ENCODE peak calls at places on chromosomes 7 and 10, in six cellular contexts. One of them, this sample, is unnamed.

GRCh38 chr7:88218836-88219605 is 817 bp downstream of the SRI start:
- DNase-seq in tibial artery: peak; percentile 44
- DNase-seq in BE2C: peak; percentile 42
- DNase-seq in AG10803: peak; percentile 45
- DNase-seq in cardiac muscle cell: peak; percentile 71
- DNase-seq in fibroblast of lung: peak; percentile 62
- DNase-seq in this sample: peak; percentile 75

GRCh38 chr10:78545756-78546155 is 512.1 kb downstream of the RPS24 start:
- DNase-seq in AG10803: no peak
- DNase-seq in cardiac muscle cell: peak; percentile 30
- DNase-seq in tibial artery: no peak
- DNase-seq in BE2C: no peak
- DNase-seq in fibroblast of lung: no peak
- DNase-seq in this sample: no peak

GRCh38 chr10:97640868-97641811 is 669 bp downstream of the PI4K2A start:
- DNase-seq in fibroblast of lung: peak; percentile 53
- DNase-seq in tibial artery: peak; percentile 41
- DNase-seq in BE2C: peak; percentile 50
- DNase-seq in cardiac muscle cell: peak; percentile 50
- DNase-seq in AG10803: peak; percentile 63
- DNase-seq in this sample: peak; percentile 67

GRCh38 chr7:44693641-44694313 is 54.9 kb upstream of the ZMIZ2 start:
- DNase-seq in AG10803: peak; percentile 87
- DNase-seq in fibroblast of lung: peak; percentile 85
- DNase-seq in tibial artery: no peak
- DNase-seq in BE2C: no peak
- DNase-seq in cardiac muscle cell: no peak
- DNase-seq in this sample: peak; percentile 45

GRCh38 chr10:58638406-58638805 is 125.7 kb downstream of the BICC1 start:
- DNase-seq in BE2C: no peak
- DNase-seq in cardiac muscle cell: peak; percentile 30
- DNase-seq in tibial artery: no peak
- DNase-seq in AG10803: peak; percentile 58
- DNase-seq in fibroblast of lung: peak; percentile 80
- DNase-seq in this sample: no peak

GRCh38 chr10:133453516-133454203 is at the start of gene SCART1:
- DNase-seq in fibroblast of lung: no peak
- DNase-seq in AG10803: no peak
- DNase-seq in cardiac muscle cell: no peak
- DNase-seq in BE2C: no peak
- DNase-seq in tibial artery: no peak
- DNase-seq in this sample: no peak

GRCh38 chr7:65230231-65230630 is 143.4 kb upstream of the ZNF92 start:
- DNase-seq in fibroblast of lung: no peak
- DNase-seq in cardiac muscle cell: no peak
- DNase-seq in tibial artery: no peak
- DNase-seq in BE2C: no peak
- DNase-seq in AG10803: no peak
- DNase-seq in this sample: no peak

GRCh38 chr10:96984512-96985225 is 152.6 kb downstream of the LCOR start:
- DNase-seq in fibroblast of lung: no peak
- DNase-seq in AG10803: no peak
- DNase-seq in tibial artery: no peak
- DNase-seq in cardiac muscle cell: no peak
- DNase-seq in BE2C: no peak
- DNase-seq in this sample: no peak

GRCh38 chr10:72175166-72175565 is 40.6 kb upstream of the ANAPC16 start:
- DNase-seq in tibial artery: no peak
- DNase-seq in fibroblast of lung: peak; percentile 68
- DNase-seq in AG10803: peak; percentile 54
- DNase-seq in cardiac muscle cell: no peak
- DNase-seq in BE2C: no peak
- DNase-seq in this sample: no peak

GRCh38 chr10:63133787-63134557 is 844 bp downstream of the NRBF2 start:
- DNase-seq in AG10803: peak; percentile 58
- DNase-seq in cardiac muscle cell: no peak
- DNase-seq in tibial artery: peak; percentile 27
- DNase-seq in fibroblast of lung: peak; percentile 60
- DNase-seq in BE2C: no peak
- DNase-seq in this sample: no peak

GRCh38 chr7:21953766-21954165 is 8.1 kb upstream of the CDCA7L start:
- DNase-seq in cardiac muscle cell: no peak
- DNase-seq in BE2C: no peak
- DNase-seq in tibial artery: no peak
- DNase-seq in AG10803: no peak
- DNase-seq in fibroblast of lung: no peak
- DNase-seq in this sample: no peak

GRCh38 chr7:128791121-128791967 is 424 bp upstream of the CCDC136 start:
- DNase-seq in BE2C: peak; percentile 90
- DNase-seq in cardiac muscle cell: peak; percentile 74
- DNase-seq in tibial artery: peak; percentile 66
- DNase-seq in fibroblast of lung: peak; percentile 43
- DNase-seq in AG10803: peak; percentile 52
- DNase-seq in this sample: peak; percentile 77

GRCh38 chr10:10992072-10992471 is 25.6 kb upstream of the CELF2 start:
- DNase-seq in cardiac muscle cell: no peak
- DNase-seq in BE2C: no peak
- DNase-seq in tibial artery: no peak
- DNase-seq in fibroblast of lung: no peak
- DNase-seq in AG10803: no peak
- DNase-seq in this sample: no peak

GRCh38 chr7:151235091-151235787 is 3.0 kb downstream of the CHPF2 start:
- DNase-seq in tibial artery: no peak
- DNase-seq in AG10803: no peak
- DNase-seq in fibroblast of lung: no peak
- DNase-seq in cardiac muscle cell: no peak
- DNase-seq in BE2C: no peak
- DNase-seq in this sample: no peak

GRCh38 chr10:48791267-48791928 is 106.7 kb downstream of the WDFY4 start:
- DNase-seq in BE2C: no peak
- DNase-seq in tibial artery: no peak
- DNase-seq in AG10803: no peak
- DNase-seq in cardiac muscle cell: no peak
- DNase-seq in fibroblast of lung: no peak
- DNase-seq in this sample: no peak

GRCh38 chr10:7481382-7481765 is 70.5 kb upstream of the SFMBT2 start:
- DNase-seq in fibroblast of lung: peak; percentile 9
- DNase-seq in AG10803: no peak
- DNase-seq in cardiac muscle cell: no peak
- DNase-seq in tibial artery: no peak
- DNase-seq in BE2C: no peak
- DNase-seq in this sample: no peak

GRCh38 chr10:78577673-78578072 is 491.1 kb upstream of the ZMIZ1 start:
- DNase-seq in AG10803: no peak
- DNase-seq in cardiac muscle cell: no peak
- DNase-seq in BE2C: no peak
- DNase-seq in fibroblast of lung: no peak
- DNase-seq in tibial artery: no peak
- DNase-seq in this sample: no peak

GRCh38 chr7:112550468-112551060 is 69.8 kb downstream of the LSMEM1 start:
- DNase-seq in BE2C: peak; percentile 49
- DNase-seq in cardiac muscle cell: peak; percentile 49
- DNase-seq in tibial artery: no peak
- DNase-seq in AG10803: peak; percentile 70
- DNase-seq in fibroblast of lung: peak; percentile 52
- DNase-seq in this sample: no peak

GRCh38 chr7:26159243-26159642 is 7.2 kb downstream of the NFE2L3 start:
- DNase-seq in fibroblast of lung: peak; percentile 55
- DNase-seq in tibial artery: no peak
- DNase-seq in BE2C: no peak
- DNase-seq in AG10803: peak; percentile 20
- DNase-seq in cardiac muscle cell: no peak
- DNase-seq in this sample: no peak

GRCh38 chr10:119981826-119982225 is 89.3 kb downstream of the SEC23IP start:
- DNase-seq in cardiac muscle cell: no peak
- DNase-seq in fibroblast of lung: no peak
- DNase-seq in AG10803: no peak
- DNase-seq in BE2C: no peak
- DNase-seq in tibial artery: no peak
- DNase-seq in this sample: no peak

GRCh38 chr10:29067161-29067560 is 221.7 kb upstream of the LYZL1 start:
- DNase-seq in BE2C: no peak
- DNase-seq in AG10803: peak; percentile 38
- DNase-seq in tibial artery: no peak
- DNase-seq in cardiac muscle cell: peak; percentile 63
- DNase-seq in fibroblast of lung: peak; percentile 67
- DNase-seq in this sample: no peak

GRCh38 chr10:89309646-89310045 is 7.8 kb downstream of the IFIT2 start:
- DNase-seq in cardiac muscle cell: no peak
- DNase-seq in AG10803: no peak
- DNase-seq in fibroblast of lung: no peak
- DNase-seq in BE2C: no peak
- DNase-seq in tibial artery: no peak
- DNase-seq in this sample: no peak

GRCh38 chr7:99030951-99031350 is 113.0 kb downstream of the SMURF1 start:
- DNase-seq in tibial artery: peak; percentile 69
- DNase-seq in BE2C: no peak
- DNase-seq in fibroblast of lung: no peak
- DNase-seq in AG10803: peak; percentile 63
- DNase-seq in cardiac muscle cell: no peak
- DNase-seq in this sample: no peak

GRCh38 chr7:34596887-34597286 is 61.1 kb upstream of the NPSR1 start:
- DNase-seq in tibial artery: no peak
- DNase-seq in BE2C: no peak
- DNase-seq in fibroblast of lung: no peak
- DNase-seq in AG10803: peak; percentile 1
- DNase-seq in cardiac muscle cell: peak; percentile 5
- DNase-seq in this sample: no peak

GRCh38 chr10:101838416-101838970 is 5.1 kb downstream of the KCNIP2 start:
- DNase-seq in BE2C: no peak
- DNase-seq in cardiac muscle cell: peak; percentile 68
- DNase-seq in tibial artery: no peak
- DNase-seq in AG10803: no peak
- DNase-seq in fibroblast of lung: no peak
- DNase-seq in this sample: peak; percentile 16

GRCh38 chr10:101837753-101838152 is 5.8 kb downstream of the KCNIP2 start:
- DNase-seq in BE2C: no peak
- DNase-seq in cardiac muscle cell: no peak
- DNase-seq in fibroblast of lung: no peak
- DNase-seq in tibial artery: no peak
- DNase-seq in AG10803: no peak
- DNase-seq in this sample: no peak

GRCh38 chr10:101840102-101840684 is 3.4 kb downstream of the KCNIP2 start:
- DNase-seq in cardiac muscle cell: no peak
- DNase-seq in tibial artery: no peak
- DNase-seq in AG10803: peak; percentile 20
- DNase-seq in fibroblast of lung: no peak
- DNase-seq in BE2C: no peak
- DNase-seq in this sample: peak; percentile 50

GRCh38 chr10:101839421-101840063 is 4.1 kb downstream of the KCNIP2 start:
- DNase-seq in cardiac muscle cell: peak; percentile 56
- DNase-seq in tibial artery: no peak
- DNase-seq in BE2C: peak; percentile 71
- DNase-seq in AG10803: no peak
- DNase-seq in fibroblast of lung: no peak
- DNase-seq in this sample: peak; percentile 76

DNA sequence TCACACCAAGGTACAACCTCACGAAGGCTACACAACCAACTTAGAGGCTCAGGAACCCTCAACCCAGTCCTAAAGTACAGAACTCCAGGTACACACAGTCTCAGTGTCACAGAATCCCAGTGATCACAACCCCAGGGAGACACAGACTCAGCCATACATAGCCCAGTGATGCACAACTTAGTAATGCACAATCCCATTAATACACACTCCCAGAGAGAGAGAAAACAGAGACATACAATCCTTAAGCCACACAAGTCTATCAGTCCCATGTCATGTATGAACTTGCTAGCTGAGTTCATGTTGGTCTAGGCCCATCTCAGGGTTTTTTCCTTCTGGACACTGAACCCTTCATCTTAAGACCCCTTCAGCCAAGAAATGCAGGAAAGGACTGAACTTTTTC is 4.6 kb downstream of the KCNIP2 start:
- DNase-seq in fibroblast of lung: no peak
- DNase-seq in cardiac muscle cell: no peak
- DNase-seq in BE2C: no peak
- DNase-seq in AG10803: no peak
- DNase-seq in tibial artery: no peak
- DNase-seq in this sample: no peak
- H3K4me3 ChIP-seq in fibroblast of lung: no peak overlapping the region
- H3K4me3 ChIP-seq in cardiac muscle cell: no peak overlapping the region
- H3K4me3 ChIP-seq in BE2C: no peak overlapping the region
- H3K4me3 ChIP-seq in AG10803: no peak overlapping the region
- H3K4me3 ChIP-seq in tibial artery: no peak overlapping the region
- H3K4me3 ChIP-seq in this sample: no peak overlapping the region

DNA sequence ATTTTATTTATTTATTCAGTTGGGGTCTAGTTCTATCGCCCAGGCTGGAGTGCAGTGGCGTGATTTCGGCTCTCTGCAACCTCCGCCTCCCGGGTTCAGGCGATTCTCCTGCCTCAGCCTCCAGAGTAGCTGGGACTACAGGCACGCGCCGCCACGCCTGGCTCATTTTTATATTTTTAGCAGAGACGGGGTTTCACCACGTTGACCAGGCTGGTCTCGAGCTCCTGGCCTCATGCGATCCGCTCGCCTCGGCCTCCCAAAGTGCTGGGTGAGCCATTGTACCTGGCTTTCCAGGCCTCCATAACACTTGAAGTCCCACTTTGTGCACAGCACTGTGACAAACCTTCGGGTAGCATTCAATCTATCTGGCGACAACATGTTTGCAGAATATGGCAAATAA is 1.0 kb upstream of the DCLRE1C start:
- DNase-seq in BE2C: no peak
- DNase-seq in AG10803: no peak
- DNase-seq in fibroblast of lung: no peak
- DNase-seq in tibial artery: no peak
- DNase-seq in cardiac muscle cell: no peak
- DNase-seq in this sample: no peak
- H3K4me3 ChIP-seq in BE2C: peak overlapping the region; percentile 79
- H3K4me3 ChIP-seq in AG10803: no peak overlapping the region
- H3K4me3 ChIP-seq in fibroblast of lung: no peak overlapping the region
- H3K4me3 ChIP-seq in tibial artery: no peak overlapping the region
- H3K4me3 ChIP-seq in cardiac muscle cell: no peak overlapping the region
- H3K4me3 ChIP-seq in this sample: peak overlapping the region; percentile 92

GRCh38 chr7:96991850-96992623 is 13.3 kb upstream of the DLX6 start:
- DNase-seq in fibroblast of lung: no peak
- DNase-seq in tibial artery: no peak
- DNase-seq in BE2C: no peak
- DNase-seq in cardiac muscle cell: no peak
- DNase-seq in AG10803: no peak
- DNase-seq in this sample: no peak
- H3K4me3 ChIP-seq in fibroblast of lung: no peak overlapping the region
- H3K4me3 ChIP-seq in tibial artery: no peak overlapping the region
- H3K4me3 ChIP-seq in BE2C: no peak overlapping the region
- H3K4me3 ChIP-seq in cardiac muscle cell: no peak overlapping the region
- H3K4me3 ChIP-seq in AG10803: no peak overlapping the region
- H3K4me3 ChIP-seq in this sample: no peak overlapping the region

DNA sequence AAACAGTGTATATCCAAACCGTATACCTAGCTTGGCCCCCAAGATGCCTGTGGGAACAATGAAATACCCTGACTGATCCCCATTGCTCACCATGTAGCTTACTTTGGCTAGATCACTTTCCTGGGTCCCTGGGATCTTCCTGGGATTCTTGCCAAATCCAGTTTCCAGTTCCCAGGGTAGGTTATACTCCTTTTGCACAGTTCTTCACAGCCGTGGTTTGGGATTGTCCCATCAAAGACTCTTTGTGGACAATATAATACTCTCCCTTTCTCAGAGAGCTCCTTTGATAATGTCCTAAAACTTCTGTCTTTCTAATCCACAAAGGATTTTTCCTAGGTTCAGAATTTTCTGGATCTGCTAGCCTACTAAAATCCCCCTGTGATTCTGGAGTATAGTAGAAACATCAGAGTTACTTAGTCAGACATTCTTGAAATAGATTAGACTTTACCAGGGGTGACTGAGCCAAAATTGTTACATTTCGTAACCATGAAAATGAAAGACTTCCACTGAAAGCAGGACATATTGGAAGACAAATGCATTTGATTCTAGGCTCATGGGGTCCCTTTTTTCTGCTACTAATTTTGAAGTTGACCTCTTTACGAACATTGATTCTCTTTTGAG is 388.3 kb upstream of the ETV1 start:
- DNase-seq in fibroblast of lung: peak; percentile 82
- DNase-seq in cardiac muscle cell: no peak
- DNase-seq in tibial artery: no peak
- DNase-seq in AG10803: peak; percentile 82
- DNase-seq in BE2C: no peak
- DNase-seq in this sample: no peak
- H3K4me3 ChIP-seq in fibroblast of lung: no peak overlapping the region
- H3K4me3 ChIP-seq in cardiac muscle cell: no peak overlapping the region
- H3K4me3 ChIP-seq in tibial artery: no peak overlapping the region
- H3K4me3 ChIP-seq in AG10803: no peak overlapping the region
- H3K4me3 ChIP-seq in BE2C: no peak overlapping the region
- H3K4me3 ChIP-seq in this sample: no peak overlapping the region

This sample was measured in lower lobe of right lung.